ENCODE peak calls at places on chromosomes 3 and 15, in six cellular contexts. H is WTC11, W is tibial artery, L is Kasumi-1, M is GM12878, V is iPS-NIHi11. I is an unnamed sample.

GRCh38 chr3:119643528-119643927 is 16.9 kb downstream of the POPDC2 start:
- DNase-seq in H (no peak), W (no peak), L (no peak), M (no peak), V (no peak), I (no peak)

GRCh38 chr3:88412346-88412745 is 262.6 kb downstream of the C3orf38 start:
- DNase-seq in H (no peak), W (no peak), L (no peak), M (no peak), V (no peak), I (no peak)

GRCh38 chr15:77599899-77600298 is 32.8 kb downstream of the LINGO1 start:
- DNase-seq in H (peak; percentile 53), W (no peak), L (no peak), M (no peak), V (peak; percentile 83), I (peak; percentile 44)

GRCh38 chr3:86239956-86240355 is 751.0 kb downstream of the VGLL3 start:
- DNase-seq in H (no peak), W (no peak), L (no peak), M (no peak), V (no peak), I (no peak)

GRCh38 chr3:30181546-30181945 is 424.9 kb upstream of the TGFBR2 start:
- DNase-seq in H (no peak), W (no peak), L (no peak), M (no peak), V (no peak), I (no peak)

GRCh38 chr3:197753263-197753662 is 3.6 kb downstream of the FYTTD1 start:
- DNase-seq in H (no peak), W (no peak), L (peak; percentile 25), M (no peak), V (no peak), I (no peak)

GRCh38 chr3:185649414-185649813 is 63.3 kb downstream of the SENP2 start:
- DNase-seq in H (no peak), W (no peak), L (no peak), M (no peak), V (no peak), I (no peak)

GRCh38 chr3:124351430-124352142 is 359.7 kb upstream of the ROPN1 start:
- DNase-seq in H (peak; percentile 26), W (no peak), L (peak; percentile 44), M (no peak), V (peak; percentile 80), I (peak; percentile 43)

GRCh38 chr15:65870889-65871533 is 1.7 kb downstream of the RAB11A start:
- DNase-seq in H (no peak), W (no peak), L (peak; percentile 67), M (no peak), V (peak; percentile 11), I (no peak)

GRCh38 chr3:43584043-43584826 is 37.6 kb downstream of the ANO10 start:
- DNase-seq in H (no peak), W (no peak), L (no peak), M (no peak), V (no peak), I (no peak)

GRCh38 chr3:45273681-45274515 is 47.8 kb upstream of the TMEM158 start:
- DNase-seq in H (no peak), W (no peak), L (no peak), M (no peak), V (no peak), I (no peak)

GRCh38 chr3:150050510-150050909 is 79.8 kb upstream of the PFN2 start:
- DNase-seq in H (no peak), W (no peak), L (no peak), M (no peak), V (no peak), I (no peak)

GRCh38 chr3:37243811-37244748 is 69.7 kb upstream of the LRRFIP2 start:
- DNase-seq in H (peak; percentile 67), W (peak; percentile 89), L (peak; percentile 37), M (no peak), V (peak; percentile 65), I (peak; percentile 69)

GRCh38 chr15:76150971-76151598 is 91.3 kb downstream of the TMEM266 start:
- DNase-seq in H (peak; percentile 90), W (peak; percentile 62), L (peak; percentile 70), M (peak; percentile 77), V (peak; percentile 87), I (peak; percentile 88)

GRCh38 chr3:110384601-110385000 is 687.0 kb upstream of the NECTIN3 start:
- DNase-seq in H (no peak), W (no peak), L (no peak), M (no peak), V (no peak), I (no peak)

GRCh38 chr3:172470588-172470987 is 22.3 kb upstream of the GHSR start:
- DNase-seq in H (no peak), W (no peak), L (no peak), M (no peak), V (no peak), I (no peak)

GRCh38 chr3:38438421-38438820 is 15.3 kb upstream of the ACVR2B start:
- DNase-seq in H (no peak), W (peak; percentile 41), L (peak; percentile 86), M (no peak), V (no peak), I (no peak)

GRCh38 chr15:62644216-62644873 is 398.2 kb upstream of the TPM1 start:
- DNase-seq in H (no peak), W (no peak), L (no peak), M (no peak), V (no peak), I (no peak)

I was measured in nephron progenitor cell.